ENCODE peak calls at places on chromosomes 13 and 19, in six cellular contexts. W is mucosa of descending colon, P is neuronal stem cell, Z is heart right ventricle, Q is lower lobe of right lung, D is spleen. I is an unnamed sample.

GRCh38 chr19:33226550-33227241 is 1.0 kb upstream of the SLC7A10 start:
- DNase-seq in D (no peak), W (peak; percentile 60), Z (no peak), Q (peak; percentile 79), P (no peak), I (peak; percentile 89)

GRCh38 chr13:27374650-27375049 is 49.8 kb upstream of the GTF3A start:
- DNase-seq in W (peak; percentile 62), Q (peak; percentile 58), Z (peak; percentile 62), P (peak; percentile 51), D (no peak), I (no peak)

GRCh38 chr19:56125806-56126590 is 4.9 kb upstream of the ZNF787 start:
- DNase-seq in W (no peak), Q (no peak), D (no peak), P (no peak), Z (no peak), I (no peak)

GRCh38 chr19:3263866-3264265 is 39.4 kb downstream of the CELF5 start:
- DNase-seq in W (no peak), D (no peak), P (no peak), Q (no peak), Z (no peak), I (no peak)

GRCh38 chr19:46678110-46678732 is 17.2 kb upstream of the DACT3 start:
- DNase-seq in W (peak; percentile 53), Z (no peak), P (no peak), Q (no peak), D (peak; percentile 75), I (no peak)

GRCh38 chr13:28140433-28141125 is 2.2 kb downstream of the PAN3 start:
- DNase-seq in Q (no peak), P (no peak), W (no peak), D (no peak), Z (no peak), I (no peak)

GRCh38 chr19:49997709-49998108 is 27.5 kb downstream of the VRK3 start:
- DNase-seq in P (no peak), Q (no peak), Z (no peak), W (no peak), D (no peak), I (no peak)

GRCh38 chr19:32196690-32197420 is 148.6 kb upstream of the ZNF507 start:
- DNase-seq in P (no peak), Z (no peak), Q (no peak), W (no peak), D (peak; percentile 24), I (no peak)

GRCh38 chr19:17063412-17063811 is 11.8 kb downstream of the HAUS8 start:
- DNase-seq in D (no peak), Q (no peak), P (no peak), Z (no peak), W (no peak), I (no peak)

GRCh38 chr13:33799950-33800592 is 17.9 kb upstream of the RFC3 start:
- DNase-seq in Q (no peak), W (no peak), P (no peak), Z (no peak), D (no peak), I (no peak)

GRCh38 chr19:32316034-32316433 is 29.4 kb upstream of the ZNF507 start:
- DNase-seq in D (no peak), Q (no peak), P (no peak), W (no peak), Z (no peak), I (no peak)

GRCh38 chr19:19418548-19419260 is 13.2 kb downstream of the GATAD2A start:
- DNase-seq in P (no peak), D (no peak), W (no peak), Q (no peak), Z (no peak), I (no peak)

GRCh38 chr19:16075430-16076153 is 703 bp upstream of the TPM4 start:
- DNase-seq in Z (no peak), Q (peak; percentile 33), W (peak; percentile 35), D (peak; percentile 48), P (no peak), I (peak; percentile 43)

GRCh38 chr19:7262470-7262869 is 31.7 kb downstream of the INSR start:
- DNase-seq in W (no peak), P (no peak), D (no peak), Z (no peak), Q (no peak), I (no peak)

GRCh38 chr13:19618925-19619324 is 14.5 kb upstream of the MPHOSPH8 start:
- DNase-seq in Z (no peak), P (no peak), Q (no peak), W (no peak), D (no peak), I (no peak)

GRCh38 chr13:113924184-113924583 is 49.7 kb downstream of the C13orf46 start:
- DNase-seq in D (no peak), Q (no peak), P (no peak), W (no peak), Z (no peak), I (no peak)

GRCh38 chr13:24148414-24149305 is 11.9 kb upstream of the SPATA13 start:
- DNase-seq in Q (peak; percentile 60), W (no peak), D (no peak), P (no peak), Z (no peak), I (no peak)

GRCh38 chr13:33649212-33649917 is 168.6 kb upstream of the RFC3 start:
- DNase-seq in D (no peak), Q (no peak), Z (no peak), P (no peak), W (no peak), I (no peak)

GRCh38 chr19:47663911-47664771 is 49.1 kb upstream of the EHD2 start:
- DNase-seq in P (no peak), Z (peak; percentile 79), W (peak; percentile 37), Q (peak; percentile 73), D (no peak), I (peak; percentile 76)

GRCh38 chr13:100809856-100810255 is 135.3 kb upstream of the TMTC4 start:
- DNase-seq in W (no peak), D (no peak), P (no peak), Z (no peak), Q (no peak), I (no peak)

GRCh38 chr13:49220035-49220855 is at the start of gene MLNR:
- DNase-seq in W (peak; percentile 65), P (peak; percentile 35), D (peak; percentile 85), Q (peak; percentile 53), Z (peak; percentile 16), I (peak; percentile 68)

GRCh38 chr13:52599037-52599852 is 43.0 kb upstream of the HNRNPA1L2 start:
- DNase-seq in D (no peak), W (no peak), Q (no peak), P (no peak), Z (peak; percentile 51), I (no peak)

GRCh38 chr13:39100996-39101751 is 62.9 kb downstream of the NHLRC3 start:
- DNase-seq in Z (no peak), D (no peak), P (no peak), Q (no peak), W (no peak), I (no peak)

GRCh38 chr13:42930136-42930535 is 61.9 kb downstream of the EPSTI1 start:
- DNase-seq in Q (no peak), Z (no peak), D (no peak), W (no peak), P (no peak), I (no peak)

GRCh38 chr13:83666126-83666525 is 216.1 kb downstream of the SLITRK1 start:
- DNase-seq in Q (no peak), Z (no peak), P (no peak), W (no peak), D (no peak), I (no peak)

GRCh38 chr19:38616265-38616664 is 1.5 kb downstream of the MAP4K1 start:
- DNase-seq in W (no peak), D (no peak), P (no peak), Q (no peak), Z (no peak), I (no peak)

GRCh38 chr13:102555914-102556553 is 40.8 kb upstream of the TPP2 start:
- DNase-seq in D (no peak), P (peak; percentile 17), Q (no peak), W (no peak), Z (no peak), I (no peak)

GRCh38 chr13:90415902-90416301 is 931.6 kb upstream of the MIR17HG start:
- DNase-seq in D (no peak), W (no peak), Q (no peak), Z (no peak), P (no peak), I (no peak)

GRCh38 chr13:76764429-76764828 is 121.8 kb downstream of the KCTD12 start:
- DNase-seq in Q (peak; percentile 67), W (no peak), D (peak; percentile 58), Z (peak; percentile 86), P (no peak), I (peak; percentile 63)
- H3K36me3 ChIP-seq in Q (no peaks in the 10 kb centered on the region), W (no peaks in the 10 kb centered on the region), D (no peaks in the 10 kb centered on the region), Z (no peaks in the 10 kb centered on the region), P (no peaks in the 10 kb centered on the region), I (no peaks in the 10 kb centered on the region)

GRCh38 chr19:1826557-1827521 is 14.8 kb upstream of the ATP8B3 start:
- DNase-seq in Z (no peak), Q (no peak), P (no peak), D (no peak), W (no peak), I (no peak)
- H3K36me3 ChIP-seq in Z (peaks cover 6% of the 10 kb centered on the region), Q (peaks cover 78% of the 10 kb centered on the region), P (peaks cover 73% of the 10 kb centered on the region), D (peaks cover 60% of the 10 kb centered on the region), W (no peaks in the 10 kb centered on the region), I (peaks cover 52% of the 10 kb centered on the region)

GRCh38 chr19:40033989-40034560 is 22.0 kb downstream of the ZNF780B start:
- DNase-seq in Z (no peak), D (no peak), Q (no peak), W (no peak), P (no peak), I (no peak)
- H3K36me3 ChIP-seq in Z (peaks cover 15% of the 10 kb centered on the region), D (no peaks in the 10 kb centered on the region), Q (no peaks in the 10 kb centered on the region), W (no peaks in the 10 kb centered on the region), P (peaks cover 28% of the 10 kb centered on the region), I (no peaks in the 10 kb centered on the region)

DNA sequence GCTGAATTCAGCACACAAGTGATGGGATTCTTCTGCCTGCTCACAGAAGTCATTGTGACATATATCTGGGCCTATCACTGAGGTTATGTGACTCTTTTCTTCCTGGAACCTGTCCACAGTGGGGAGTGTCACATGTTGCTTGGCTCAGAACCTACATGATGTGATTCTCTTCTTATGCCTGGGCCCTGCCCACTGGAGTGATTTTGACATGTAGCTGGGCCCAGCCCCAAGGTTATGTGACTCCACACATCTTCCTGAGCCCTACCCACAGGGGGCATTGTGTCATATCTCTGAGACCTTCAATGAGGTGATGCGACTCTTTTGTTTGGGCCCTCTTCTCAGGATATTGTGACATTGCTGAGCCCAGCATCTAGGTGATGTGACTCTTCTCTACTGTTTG is 17.4 kb upstream of the ZNF429 start:
- DNase-seq in D (no peak), W (no peak), Q (no peak), Z (no peak), P (no peak), I (no peak)
- H3K36me3 ChIP-seq in D (no peaks in the 10 kb centered on the region), W (no peaks in the 10 kb centered on the region), Q (no peaks in the 10 kb centered on the region), Z (no peaks in the 10 kb centered on the region), P (no peaks in the 10 kb centered on the region), I (no peaks in the 10 kb centered on the region)

GRCh38 chr19:4367781-4368127 is 24.4 kb downstream of the MPND start:
- DNase-seq in Q (peak; percentile 45), D (no peak), P (no peak), Z (no peak), W (no peak), I (no peak)
- H3K36me3 ChIP-seq in Q (peaks cover 50% of the 10 kb centered on the region), D (peaks cover 38% of the 10 kb centered on the region), P (peaks cover 51% of the 10 kb centered on the region), Z (no peaks in the 10 kb centered on the region), W (no peaks in the 10 kb centered on the region), I (peaks cover 37% of the 10 kb centered on the region)

DNA sequence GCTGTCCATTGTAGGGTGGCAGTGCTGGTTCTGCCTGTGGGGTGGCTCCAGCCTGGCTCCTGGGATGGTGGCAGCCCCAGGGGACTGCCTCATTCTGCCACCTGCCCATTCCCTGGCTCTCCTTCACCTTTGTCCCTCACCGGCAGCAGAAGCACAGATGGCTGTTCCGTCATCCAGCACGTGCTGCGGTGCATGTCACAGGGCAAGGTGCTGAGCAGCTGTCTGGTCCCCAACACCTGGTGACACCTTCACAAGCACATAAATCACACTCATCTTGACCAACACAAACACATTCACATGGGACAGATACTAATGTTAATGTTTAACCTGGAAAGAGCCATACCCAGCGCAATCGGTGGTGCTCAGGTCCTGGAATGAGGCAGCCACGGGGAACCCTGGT is 126.8 kb downstream of the UQCRFS1 start:
- DNase-seq in W (no peak), Q (no peak), D (no peak), P (no peak), Z (no peak), I (no peak)
- H3K36me3 ChIP-seq in W (no peaks in the 10 kb centered on the region), Q (no peaks in the 10 kb centered on the region), D (no peaks in the 10 kb centered on the region), P (no peaks in the 10 kb centered on the region), Z (no peaks in the 10 kb centered on the region), I (no peaks in the 10 kb centered on the region)